ENCODE peak calls at places on chromosome 20, in four cellular contexts. Y, M, L and I are unnamed samples.

GRCh38 chr20:5078399-5078958 is 41.3 kb downstream of the PCNA start:
- DNase-seq in Y (peak; percentile 66), M (peak; percentile 85), L (peak; percentile 84), I (peak; percentile 84)

GRCh38 chr20:49575551-49576060 is 7.7 kb upstream of the PTGIS start:
- DNase-seq in Y (no peak), M (peak; percentile 74), L (no peak), I (no peak)

GRCh38 chr20:41935259-41935791 is 317.1 kb upstream of the CHD6 start:
- DNase-seq in Y (no peak), M (no peak), L (no peak), I (no peak)

GRCh38 chr20:63102720-63103375 is 96.1 kb upstream of the BHLHE23 start:
- DNase-seq in Y (peak; percentile 6), M (peak; percentile 73), L (peak; percentile 84), I (peak; percentile 86)

GRCh38 chr20:45969712-45970634 is 2.0 kb downstream of the ZNF335 start:
- DNase-seq in Y (peak; percentile 64), M (peak; percentile 64), L (peak; percentile 55), I (no peak)

GRCh38 chr20:33412484-33412838 is 11.1 kb upstream of the CDK5RAP1 start:
- DNase-seq in Y (no peak), M (no peak), L (no peak), I (no peak)

GRCh38 chr20:14069796-14070195 is 74.5 kb downstream of the MACROD2 start:
- DNase-seq in Y (no peak), M (no peak), L (no peak), I (no peak)

GRCh38 chr20:46767127-46767761 is 57.8 kb downstream of the SLC2A10 start:
- DNase-seq in Y (peak; percentile 36), M (no peak), L (peak; percentile 32), I (peak; percentile 42)

GRCh38 chr20:41167118-41167470 is 29.8 kb downstream of the PLCG1 start:
- DNase-seq in Y (no peak), M (peak; percentile 40), L (no peak), I (no peak)

DNA sequence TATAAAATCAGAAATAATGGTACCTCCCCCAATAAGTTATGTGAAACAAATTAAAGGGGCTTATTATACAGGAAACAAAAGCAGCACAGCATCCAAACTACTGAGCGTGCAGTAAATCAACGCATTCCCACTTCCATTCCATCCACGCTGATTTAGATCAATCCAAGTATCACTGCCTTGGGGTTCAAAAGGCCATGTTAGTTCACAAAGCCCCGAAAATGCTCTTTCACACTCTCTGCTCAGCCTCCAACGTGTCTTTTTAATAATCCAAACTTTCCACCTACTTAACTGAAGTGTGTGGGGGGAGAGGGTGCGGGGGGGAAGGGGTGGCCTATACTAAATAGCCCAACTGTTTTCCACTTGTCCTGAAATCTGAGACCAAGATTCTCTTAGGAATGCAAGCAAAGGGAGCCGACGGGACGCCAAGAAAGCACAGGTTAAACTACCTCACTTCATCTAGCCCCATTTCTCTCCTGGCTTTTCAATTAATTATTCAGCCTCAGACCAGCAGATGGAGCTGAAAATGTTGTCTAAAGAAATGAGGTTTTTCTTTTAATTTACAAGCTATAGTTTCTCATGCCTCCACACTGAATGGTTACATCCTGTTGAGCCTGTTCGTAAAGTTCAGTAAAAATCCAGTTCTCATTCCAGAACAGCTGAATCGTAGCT is 1.1 kb upstream of the NXT1 start:
- DNase-seq in Y (no peak), M (peak; percentile 70), L (peak; percentile 45), I (peak; percentile 53)
- TF ChIP-seq CTCF in Y (peak; percentile 45), M (no peak), L (no peak), I (peak; percentile 42)

DNA sequence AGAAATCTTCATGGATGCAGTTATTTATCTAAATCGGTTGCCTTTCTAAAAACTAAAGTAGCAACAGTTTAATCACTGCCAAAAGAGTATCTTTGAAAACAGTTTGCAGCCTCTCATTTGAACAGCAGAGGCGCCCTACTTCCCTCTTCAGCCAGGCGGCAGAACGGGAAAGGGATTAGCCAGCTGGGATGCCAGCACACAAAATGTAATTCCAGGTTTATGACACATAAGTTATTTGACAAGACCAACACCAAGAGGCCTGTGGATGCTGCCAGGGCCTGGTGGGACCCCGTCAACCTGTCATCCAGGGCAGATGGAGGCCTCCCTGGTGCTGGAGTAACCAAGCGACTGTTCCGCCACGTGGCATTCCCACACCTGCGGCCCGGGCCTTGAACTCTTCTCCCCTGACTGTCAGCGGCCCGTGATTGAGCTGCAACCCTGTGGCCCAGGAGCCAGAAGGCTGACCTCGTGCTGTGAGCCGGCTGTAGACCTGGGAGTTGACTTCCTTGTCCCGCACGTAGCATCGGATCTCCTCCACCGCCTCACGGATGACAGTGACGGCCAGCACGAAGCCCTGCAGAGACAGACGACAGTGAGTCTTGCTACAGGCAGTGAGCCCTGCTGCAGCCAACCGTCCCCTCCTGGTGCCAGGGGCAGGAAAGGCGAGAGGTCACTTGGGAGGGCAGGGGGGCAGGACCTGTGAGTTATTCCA is 55.5 kb downstream of the ATP9A start:
- DNase-seq in Y (peak; percentile 39), M (no peak), L (no peak), I (no peak)
- TF ChIP-seq CTCF in Y (peak; percentile 43), M (peak; percentile 34), L (no peak), I (peak; percentile 10)

GRCh38 chr20:9031951-9032350 is 36.9 kb upstream of the PLCB4 start:
- DNase-seq in Y (peak; percentile 69), M (no peak), L (no peak), I (no peak)
- TF ChIP-seq CTCF in Y (no peak), M (no peak), L (no peak), I (no peak)

GRCh38 chr20:11544029-11544678 is 373.5 kb upstream of the BTBD3 start:
- DNase-seq in Y (peak; percentile 75), M (peak; percentile 62), L (peak; percentile 52), I (peak; percentile 49)
- TF ChIP-seq CTCF in Y (peak; percentile 71), M (peak; percentile 43), L (peak; percentile 28), I (peak; percentile 57)

GRCh38 chr20:60206259-60206658 is 248.0 kb downstream of the CDH26 start:
- DNase-seq in Y (peak; percentile 49), M (no peak), L (peak; percentile 13), I (no peak)
- TF ChIP-seq CTCF in Y (peak; percentile 59), M (no peak), L (no peak), I (peak; percentile 7)

GRCh38 chr20:23058240-23058639 is 8.8 kb upstream of the THBD start:
- DNase-seq in Y (no peak), M (no peak), L (no peak), I (no peak)
- TF ChIP-seq CTCF in Y (peak; percentile 1), M (no peak), L (no peak), I (peak; percentile 20)

DNA sequence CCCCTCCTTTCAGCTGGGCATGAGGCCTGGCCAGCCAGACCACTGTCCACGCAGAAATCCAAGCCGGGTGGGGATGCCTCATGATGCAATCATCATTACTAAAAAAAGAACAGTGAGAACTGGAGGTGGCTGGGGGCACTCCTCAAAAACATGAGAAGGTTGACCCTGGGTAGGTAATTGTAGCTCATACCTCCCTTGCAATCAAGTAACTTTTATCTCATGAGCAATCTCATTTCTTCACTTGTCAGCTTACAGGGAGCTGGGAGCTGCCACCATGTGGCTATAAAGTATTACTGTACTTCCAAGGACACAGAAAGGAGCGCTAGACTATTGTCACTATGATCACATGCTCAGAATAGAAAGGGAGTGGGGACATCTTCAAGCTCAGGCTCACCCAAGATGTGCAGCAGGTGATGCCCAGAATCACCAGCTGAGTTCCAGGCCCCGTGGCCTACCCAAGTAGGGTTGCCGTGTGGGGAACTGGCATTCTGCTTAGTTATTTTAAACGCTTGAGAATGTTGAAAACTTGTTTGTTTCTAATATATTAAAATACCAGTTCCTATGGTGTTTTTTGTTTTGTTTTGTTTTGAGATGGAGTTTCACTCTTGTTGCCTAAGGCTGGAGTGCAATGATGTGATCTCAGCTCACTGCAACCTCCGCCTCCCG is 3.0 kb upstream of the CDH26 start:
- DNase-seq in Y (no peak), M (no peak), L (no peak), I (no peak)
- TF ChIP-seq CTCF in Y (peak; percentile 17), M (no peak), L (no peak), I (peak; percentile 9)

GRCh38 chr20:23649242-23649641 is 11.5 kb upstream of the CST3 start:
- DNase-seq in Y (no peak), M (no peak), L (no peak), I (no peak)
- TF ChIP-seq CTCF in Y (no peak), M (no peak), L (no peak), I (no peak)